ENCODE peak calls at places on chromosomes 3 and 15, in four cellular contexts. X is CD8-positive, alpha-beta memory T cell; E is fibroblast of mammary gland; C is sigmoid colon. I is an unnamed sample.

GRCh38 chr3:150830094-150830681 is 67.2 kb upstream of the SIAH2 start:
- DNase-seq in X (no peak), E (no peak), C (no peak), I (no peak)

GRCh38 chr15:63843901-63844317 is 10.2 kb upstream of the HERC1 start:
- DNase-seq in X (no peak), E (no peak), C (no peak), I (no peak)

GRCh38 chr3:134406331-134407246 is 32.3 kb upstream of the AMOTL2 start:
- DNase-seq in X (no peak), E (no peak), C (no peak), I (peak)

GRCh38 chr3:23170306-23170705 is 32.8 kb upstream of the UBE2E2 start:
- DNase-seq in X (no peak), E (peak), C (no peak), I (no peak)

GRCh38 chr3:170132335-170132734 is 49.2 kb downstream of the PHC3 start:
- DNase-seq in X (no peak), E (peak), C (no peak), I (no peak)

GRCh38 chr15:63826513-63826912 is 7.2 kb downstream of the HERC1 start:
- DNase-seq in X (no peak), E (peak), C (no peak), I (no peak)

GRCh38 chr3:186035277-186035676 is 73.6 kb downstream of the ETV5 start:
- DNase-seq in X (no peak), E (peak), C (no peak), I (peak)

GRCh38 chr15:91268510-91268909 is 168.5 kb downstream of the SV2B start:
- DNase-seq in X (no peak), E (peak), C (no peak), I (no peak)

GRCh38 chr3:69143605-69144004 is 21.2 kb upstream of the LMOD3 start:
- DNase-seq in X (no peak), E (peak), C (no peak), I (no peak)

GRCh38 chr15:99474981-99475753 is 90.6 kb upstream of the MEF2A start:
- DNase-seq in X (no peak), E (no peak), C (peak), I (no peak)

GRCh38 chr15:99477745-99478525 is 87.8 kb upstream of the MEF2A start:
- DNase-seq in X (no peak), E (no peak), C (no peak), I (no peak)

GRCh38 chr15:99475754-99476412 is 89.9 kb upstream of the MEF2A start:
- DNase-seq in X (no peak), E (no peak), C (peak), I (no peak)

GRCh38 chr15:99474041-99474906 is 91.5 kb upstream of the MEF2A start:
- DNase-seq in X (no peak), E (no peak), C (peak), I (peak)

GRCh38 chr15:99476413-99477222 is 89.2 kb upstream of the MEF2A start:
- DNase-seq in X (no peak), E (peak), C (peak), I (no peak)
- H3K4me3 ChIP-seq in X (no peak), E (no peak), C (no peak), I (no peak)

GRCh38 chr15:101046826-101047225 is 127.7 kb downstream of the LRRK1 start:
- DNase-seq in X (no peak), E (peak), C (peak), I (no peak)
- H3K4me3 ChIP-seq in X (no peak), E (no peak), C (no peak), I (no peak)

GRCh38 chr3:96961576-96961975 is 147.2 kb downstream of the EPHA6 start:
- DNase-seq in X (no peak), E (no peak), C (no peak), I (no peak)
- H3K4me3 ChIP-seq in X (no peak), E (no peak), C (no peak), I (no peak)

GRCh38 chr3:42012378-42012934 is 50.6 kb upstream of the ULK4 start:
- DNase-seq in X (peak), E (no peak), C (no peak), I (no peak)
- H3K4me3 ChIP-seq in X (peak), E (no peak), C (no peak), I (peak)

GRCh38 chr3:136186850-136187249 is 9.3 kb downstream of the MSL2 start:
- DNase-seq in X (no peak), E (no peak), C (no peak), I (no peak)

GRCh38 chr3:136189859-136190617 is 6.1 kb downstream of the MSL2 start:
- DNase-seq in X (no peak), E (no peak), C (no peak), I (no peak)

GRCh38 chr3:136186330-136186729 is 9.8 kb downstream of the MSL2 start:
- DNase-seq in X (no peak), E (no peak), C (no peak), I (no peak)

GRCh38 chr3:136187868-136188267 is 8.3 kb downstream of the MSL2 start:
- DNase-seq in X (no peak), E (no peak), C (no peak), I (no peak)

DNA sequence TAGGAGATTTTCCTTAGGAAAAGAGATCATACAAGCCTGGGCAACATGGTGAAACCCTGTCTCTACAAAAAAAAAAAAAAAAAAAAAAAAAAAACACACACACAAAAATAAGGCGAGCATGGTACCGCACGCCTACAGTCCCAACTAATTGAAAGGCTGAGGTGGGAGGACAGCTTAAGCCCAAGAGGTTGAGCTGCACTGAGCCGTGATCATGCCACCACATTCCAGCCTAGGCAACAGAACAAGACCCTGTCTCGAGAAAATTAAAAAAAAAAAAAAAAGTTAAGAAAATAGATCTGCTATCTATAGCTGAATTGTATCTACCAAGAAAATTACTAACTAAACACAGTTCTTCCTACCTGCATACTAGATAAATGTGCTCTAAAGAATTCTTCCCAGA is 7.1 kb downstream of the MSL2 start:
- DNase-seq in X (no peak), E (no peak), C (no peak), I (no peak)
- H3K4me3 ChIP-seq in X (no peak), E (no peak), C (no peak), I (no peak)

GRCh38 chr3:196270499-196270898 is 17.0 kb downstream of the PCYT1A start:
- DNase-seq in X (no peak), E (no peak), C (no peak), I (no peak)

GRCh38 chr3:196273655-196274054 is 13.9 kb downstream of the PCYT1A start:
- DNase-seq in X (no peak), E (no peak), C (no peak), I (no peak)

GRCh38 chr3:196275126-196275525 is 12.4 kb downstream of the PCYT1A start:
- DNase-seq in X (no peak), E (peak), C (no peak), I (no peak)

GRCh38 chr3:196272826-196273225 is 14.7 kb downstream of the PCYT1A start:
- DNase-seq in X (no peak), E (no peak), C (no peak), I (no peak)

DNA sequence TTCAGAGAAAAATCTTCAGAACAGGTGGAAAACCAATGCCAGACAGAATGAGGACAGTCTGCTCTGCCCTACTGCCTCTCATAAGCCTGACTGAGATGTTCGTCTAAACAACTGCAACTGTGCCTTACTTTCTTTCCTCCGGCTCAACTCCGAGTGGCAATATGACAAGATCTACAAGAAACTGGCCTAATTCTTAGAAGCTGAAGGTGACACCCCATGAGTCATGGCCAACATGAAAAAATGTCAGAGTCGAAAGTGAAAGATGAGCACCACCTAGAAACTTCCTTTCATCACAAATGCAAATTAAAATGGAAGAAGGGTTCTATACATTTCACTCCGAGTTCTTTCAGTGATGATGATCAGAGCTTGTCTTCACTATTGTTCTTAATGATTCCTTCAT is 12.9 kb downstream of the PCYT1A start:
- DNase-seq in X (peak), E (peak), C (no peak), I (no peak)
- H3K4me3 ChIP-seq in X (peak), E (no peak), C (no peak), I (no peak)

GRCh38 chr3:39146083-39146501 is 7.3 kb downstream of the CSRNP1 start:
- DNase-seq in X (no peak), E (peak), C (peak), I (peak)
- H3K4me3 ChIP-seq in X (no peak), E (no peak), C (no peak), I (no peak)

GRCh38 chr3:46205286-46205960 is 2.7 kb downstream of the CCR1 start:
- DNase-seq in X (no peak), E (no peak), C (no peak), I (no peak)

GRCh38 chr3:46206284-46206683 is 1.8 kb downstream of the CCR1 start:
- DNase-seq in X (no peak), E (no peak), C (no peak), I (no peak)

GRCh38 chr3:46209751-46210470 is 1.8 kb upstream of the CCR1 start:
- DNase-seq in X (no peak), E (no peak), C (no peak), I (no peak)

GRCh38 chr3:46209053-46209452 is 940 bp upstream of the CCR1 start:
- DNase-seq in X (no peak), E (no peak), C (no peak), I (no peak)

DNA sequence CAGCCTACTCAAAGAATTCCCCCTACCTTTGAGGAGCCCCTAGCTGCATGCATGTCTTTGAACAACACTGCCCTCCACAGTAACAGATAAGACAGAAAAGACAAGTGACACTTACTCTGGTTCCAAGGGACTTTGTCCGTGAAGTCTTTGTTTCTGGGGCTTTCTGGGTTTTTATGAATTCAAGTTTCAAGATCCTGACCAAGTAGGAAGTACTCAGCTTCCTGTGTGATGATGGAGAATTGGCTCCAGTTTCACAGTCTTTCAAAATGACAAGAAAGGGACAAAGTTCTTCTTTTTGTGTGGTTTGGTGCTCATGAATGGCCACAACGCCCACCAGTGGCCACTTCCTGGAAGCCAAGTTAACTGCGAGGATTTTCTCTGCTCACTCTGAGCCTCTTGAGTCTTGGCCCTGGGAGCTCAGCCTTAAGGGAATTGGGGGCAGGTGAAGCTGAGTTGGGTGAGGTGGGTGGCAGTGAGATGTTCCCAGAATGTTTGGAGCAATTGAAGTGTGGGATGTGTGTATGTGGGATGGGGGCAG is at the start of gene CCR1:
- DNase-seq in X (peak), E (peak), C (no peak), I (peak)
- H3K4me3 ChIP-seq in X (no peak), E (no peak), C (no peak), I (peak)

I was measured in upper lobe of right lung.